ENCODE peak calls at places on chromosome 20, in four cellular contexts. A is K562, S is adrenal gland, E is stomach. H is an unnamed sample.

GRCh38 chr20:41249371-41249770 is 68.2 kb downstream of the ZHX3 start:
- DNase-seq in A (peak; percentile 38), S (peak; percentile 85), E (no peak), H (peak; percentile 29)

GRCh38 chr20:48406462-48407235 is 421.1 kb downstream of the PREX1 start:
- DNase-seq in A (peak; percentile 4), S (no peak), E (no peak), H (no peak)

GRCh38 chr20:13554076-13554475 is 84.7 kb downstream of the TASP1 start:
- DNase-seq in A (no peak), S (no peak), E (no peak), H (no peak)

GRCh38 chr20:51190783-51191180 is 167.9 kb upstream of the KCNG1 start:
- DNase-seq in A (no peak), S (no peak), E (no peak), H (no peak)

GRCh38 chr20:4730782-4731181 is 9.1 kb downstream of the PRND start:
- DNase-seq in A (no peak), S (no peak), E (no peak), H (no peak)

GRCh38 chr20:2130062-2130591 is 28.5 kb downstream of the STK35 start:
- DNase-seq in A (peak; percentile 17), S (no peak), E (no peak), H (no peak)

GRCh38 chr20:62918137-62918536 is 8.2 kb downstream of the DIDO1 start:
- DNase-seq in A (no peak), S (no peak), E (no peak), H (no peak)

GRCh38 chr20:1664911-1665310 is 7.3 kb upstream of the SIRPG start:
- DNase-seq in A (no peak), S (no peak), E (peak; percentile 28), H (no peak)

GRCh38 chr20:23632711-23633573 is 4.8 kb downstream of the CST3 start:
- DNase-seq in A (no peak), S (no peak), E (no peak), H (no peak)

GRCh38 chr20:43102394-43102793 is 87.3 kb downstream of the PTPRT start:
- DNase-seq in A (peak; percentile 31), S (no peak), E (no peak), H (no peak)

GRCh38 chr20:53412600-53413187 is 180.9 kb downstream of the ZNF217 start:
- DNase-seq in A (no peak), S (no peak), E (no peak), H (no peak)

GRCh38 chr20:49610701-49611538 is 43.0 kb upstream of the PTGIS start:
- DNase-seq in A (peak; percentile 91), S (peak; percentile 73), E (peak; percentile 86), H (peak; percentile 96)

GRCh38 chr20:3162080-3162611 is 2.5 kb upstream of the FASTKD5 start:
- DNase-seq in A (no peak), S (no peak), E (peak; percentile 42), H (no peak)

DNA sequence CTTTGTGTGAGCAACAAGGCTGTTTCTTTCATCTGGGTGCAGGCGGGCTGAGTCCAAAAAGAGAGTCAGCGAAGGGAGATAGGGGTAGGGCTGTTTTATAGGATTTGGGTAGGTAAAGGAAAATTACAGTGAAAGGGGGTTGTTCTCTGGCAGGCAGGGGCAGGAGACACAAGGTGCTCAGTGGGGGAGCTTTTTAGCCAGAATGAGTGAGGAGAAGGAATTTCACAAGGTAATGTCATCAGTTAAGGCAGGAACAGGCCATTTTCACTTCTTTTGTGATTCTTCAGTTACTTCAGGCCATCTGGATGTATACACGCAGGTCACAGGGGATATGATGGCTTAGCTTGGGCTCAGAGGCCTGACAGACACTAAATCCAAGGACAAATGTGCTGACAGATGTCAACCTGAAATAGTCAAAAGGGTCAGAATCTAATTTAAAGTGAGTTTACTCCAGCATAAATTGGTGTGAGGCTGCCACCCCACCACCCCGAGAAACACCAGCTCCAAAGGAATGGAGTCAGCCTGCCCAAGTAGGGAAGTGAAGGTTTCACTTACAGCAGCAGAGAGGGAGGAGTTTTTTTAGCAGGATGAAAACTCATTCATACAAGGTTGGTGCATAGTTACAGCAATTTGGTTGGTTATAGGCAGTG is 560.0 kb upstream of the CDH4 start:
- DNase-seq in A (no peak), S (no peak), E (no peak), H (no peak)
- H3K27me3 ChIP-seq in A (no peaks in the 10 kb centered on the region), S (no peaks in the 10 kb centered on the region), E (no peaks in the 10 kb centered on the region), H (no peaks in the 10 kb centered on the region)

DNA sequence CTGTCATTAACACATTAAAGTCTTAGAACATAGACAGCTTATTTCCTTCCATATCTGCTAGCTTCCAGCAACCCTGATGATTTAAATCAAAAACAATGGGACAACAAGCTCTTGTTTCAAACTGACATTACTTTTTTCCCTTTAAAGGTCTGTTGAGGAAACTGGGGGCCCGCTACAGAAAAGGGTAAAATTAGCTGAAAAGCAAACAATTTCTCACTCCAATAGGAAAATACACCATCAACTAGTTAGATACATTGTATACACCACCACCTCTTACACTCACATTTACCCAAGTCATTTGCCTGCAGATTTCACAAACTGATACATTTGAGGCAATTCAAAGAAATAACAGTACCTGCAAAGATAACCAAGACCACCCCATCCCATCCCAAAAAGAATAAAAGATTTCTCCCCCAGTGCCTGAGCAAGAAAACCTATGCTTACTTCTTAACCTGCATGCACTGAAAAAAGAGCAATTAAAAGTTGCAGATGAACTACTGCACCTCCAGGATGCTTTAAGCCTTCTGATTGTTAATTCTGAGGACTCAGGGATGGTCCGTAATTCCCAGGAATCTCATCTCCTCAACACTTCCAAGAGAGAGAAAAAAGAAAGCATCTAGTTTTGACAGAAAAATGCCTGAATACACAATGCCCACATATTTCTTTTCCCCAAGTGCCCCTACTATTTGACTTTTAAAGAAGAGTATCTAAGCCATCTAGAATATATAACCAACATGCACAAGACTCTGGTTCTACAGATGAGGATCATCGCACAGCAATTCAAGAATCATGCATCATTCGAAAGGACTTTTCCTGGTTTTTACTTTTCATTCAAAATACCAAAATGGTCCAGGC is 5.6 kb downstream of the ZMYND8 start:
- DNase-seq in A (no peak), S (no peak), E (no peak), H (no peak)
- H3K4me1 ChIP-seq in A (peaks cover 20% of the 10 kb centered on the region), S (peaks cover 93% of the 10 kb centered on the region), E (peaks cover 92% of the 10 kb centered on the region), H (peaks cover 88% of the 10 kb centered on the region)

DNA sequence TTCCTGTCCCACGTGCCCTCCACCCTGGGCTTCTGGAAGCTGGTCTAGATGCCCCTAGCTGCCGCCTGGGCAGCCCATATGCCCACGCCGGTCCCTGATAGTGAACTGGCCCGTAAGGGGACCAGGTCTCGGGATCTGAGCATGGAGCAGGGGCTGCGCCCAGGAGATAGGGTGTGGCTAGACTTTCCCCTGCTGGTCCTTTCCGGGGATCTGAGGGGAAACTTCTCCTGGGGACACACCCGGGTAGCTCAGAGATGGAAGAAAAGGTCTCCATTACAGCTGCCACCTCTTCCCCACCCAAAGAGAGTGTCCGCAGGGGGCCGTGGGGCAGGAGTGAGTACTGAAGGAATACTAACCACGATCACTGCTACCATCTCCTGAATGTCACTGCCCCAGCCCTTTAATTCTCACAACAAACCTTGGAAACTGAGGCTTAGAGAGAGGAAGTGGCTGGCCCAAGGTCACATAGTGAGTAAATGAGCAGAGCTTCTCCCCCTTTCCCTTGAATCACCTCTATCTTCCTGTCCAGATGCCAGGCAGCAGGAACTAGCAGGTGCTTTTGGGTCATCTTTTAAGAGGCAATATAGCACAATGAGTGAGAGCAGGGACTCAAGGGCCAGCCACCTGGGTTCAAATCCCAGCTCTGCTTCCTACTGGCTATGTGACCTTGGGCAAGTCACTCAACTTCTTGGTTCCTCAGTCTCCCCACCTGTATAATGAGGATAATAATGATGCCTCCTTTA is 11.8 kb upstream of the CCN5 start:
- DNase-seq in A (no peak), S (peak; percentile 52), E (no peak), H (no peak)
- TF ChIP-seq POLR2A in A (no peak), S (no peak), E (no peak), H (no peak)

GRCh38 chr20:19019734-19020364 is 192.6 kb upstream of the SLC24A3 start:
- DNase-seq in A (no peak), S (no peak), E (no peak), H (no peak)
- H3K27me3 ChIP-seq in A (no peaks in the 10 kb centered on the region), S (no peaks in the 10 kb centered on the region), E (no peaks in the 10 kb centered on the region), H (no peaks in the 10 kb centered on the region)

H was measured in upper lobe of left lung.